ENCODE peak calls at places on chromosomes 11 and 22, in eight cellular contexts. E, N, U, H, R, G, I and T are unnamed samples.

GRCh38 chr11:8699903-8700302 is 17.3 kb downstream of the RPL27A start:
- DNase-seq in I (no peak), R (peak; percentile 66), N (no peak), E (no peak), U (no peak), H (peak; percentile 82), G (no peak), T (peak; percentile 51)

GRCh38 chr22:44737414-44738346 is 14.7 kb upstream of the ARHGAP8 start:
- DNase-seq in E (no peak), R (no peak), N (no peak), H (peak; percentile 71), G (peak; percentile 13), I (no peak), U (no peak), T (no peak)

GRCh38 chr11:690738-691633 is 4.0 kb downstream of the DEAF1 start:
- DNase-seq in N (peak; percentile 63), U (no peak), H (no peak), I (no peak), E (no peak), G (no peak), R (no peak), T (peak; percentile 26)

GRCh38 chr22:49969751-49970527 is 9.4 kb downstream of the PIM3 start:
- DNase-seq in U (no peak), G (no peak), E (no peak), N (no peak), R (no peak), I (no peak), H (peak; percentile 69), T (no peak)

GRCh38 chr22:18998998-18999397 is 62.9 kb upstream of the PRODH start:
- DNase-seq in R (no peak), N (no peak), U (no peak), E (no peak), H (no peak), G (no peak), I (peak; percentile 13), T (no peak)

GRCh38 chr11:101436511-101437142 is 147.2 kb downstream of the TRPC6 start:
- DNase-seq in G (no peak), R (peak; percentile 39), H (no peak), E (no peak), U (no peak), I (peak; percentile 71), N (no peak), T (peak; percentile 31)

GRCh38 chr11:19864141-19865120 is 151.8 kb downstream of the NAV2 start:
- DNase-seq in I (no peak), H (no peak), N (no peak), E (no peak), U (no peak), G (no peak), R (no peak), T (peak; percentile 48)

GRCh38 chr11:71311928-71312510 is 59.6 kb upstream of the SHANK2 start:
- DNase-seq in H (peak; percentile 34), E (no peak), U (no peak), R (no peak), I (no peak), G (no peak), N (no peak), T (no peak)

GRCh38 chr22:25791556-25791955 is 49.6 kb downstream of the MYO18B start:
- DNase-seq in G (no peak), H (no peak), U (no peak), N (no peak), I (no peak), R (no peak), E (no peak), T (no peak)

GRCh38 chr11:2320591-2321310 is 18.9 kb downstream of the TSPAN32 start:
- DNase-seq in U (no peak), H (no peak), N (no peak), I (no peak), E (no peak), G (no peak), R (no peak), T (no peak)

GRCh38 chr22:48856308-48856615 is 971.4 kb downstream of the BRD1 start:
- DNase-seq in G (no peak), E (no peak), I (no peak), R (no peak), U (no peak), H (peak; percentile 46), N (no peak), T (no peak)

GRCh38 chr11:72829884-72830533 is 15.8 kb downstream of the ATG16L2 start:
- DNase-seq in G (no peak), E (no peak), R (no peak), N (no peak), I (no peak), H (no peak), U (no peak), T (no peak)

GRCh38 chr11:72700026-72700610 is 25.9 kb upstream of the PDE2A start:
- DNase-seq in U (no peak), E (no peak), R (peak; percentile 53), N (no peak), I (no peak), G (no peak), H (no peak), T (peak; percentile 49)